ENCODE peak calls at places on chromosome 17, in ten cellular contexts. One of them, this sample, is unnamed.

GRCh38 chr17:33778505-33779398 is 476.3 kb upstream of the CCL2 start:
- DNase-seq in cardiac muscle cell: peak; percentile 80
- DNase-seq in NT2/D1: peak; percentile 44
- DNase-seq in psoas muscle: peak; percentile 21
- DNase-seq in esophagus squamous epithelium: no peak
- DNase-seq in left ventricle myocardium inferior: peak; percentile 23
- DNase-seq in heart right ventricle: peak; percentile 34
- DNase-seq in CD4-positive, alpha-beta memory T cell: peak; percentile 28
- DNase-seq in upper lobe of right lung: no peak
- DNase-seq in adrenal gland: peak; percentile 54
- DNase-seq in this sample: peak; percentile 57

GRCh38 chr17:38562903-38563302 is 42.8 kb downstream of the SRCIN1 start:
- DNase-seq in cardiac muscle cell: no peak
- DNase-seq in NT2/D1: no peak
- DNase-seq in psoas muscle: no peak
- DNase-seq in esophagus squamous epithelium: no peak
- DNase-seq in left ventricle myocardium inferior: no peak
- DNase-seq in heart right ventricle: no peak
- DNase-seq in CD4-positive, alpha-beta memory T cell: no peak
- DNase-seq in upper lobe of right lung: no peak
- DNase-seq in adrenal gland: no peak
- DNase-seq in this sample: peak; percentile 93

GRCh38 chr17:19365833-19366636 is 3.5 kb upstream of the B9D1 start:
- DNase-seq in cardiac muscle cell: no peak
- DNase-seq in NT2/D1: no peak
- DNase-seq in psoas muscle: no peak
- DNase-seq in esophagus squamous epithelium: no peak
- DNase-seq in left ventricle myocardium inferior: no peak
- DNase-seq in heart right ventricle: no peak
- DNase-seq in CD4-positive, alpha-beta memory T cell: no peak
- DNase-seq in upper lobe of right lung: no peak
- DNase-seq in adrenal gland: no peak
- DNase-seq in this sample: no peak

GRCh38 chr17:39674702-39675389 is 6.6 kb downstream of the PNMT start:
- DNase-seq in cardiac muscle cell: peak; percentile 62
- DNase-seq in NT2/D1: no peak
- DNase-seq in psoas muscle: no peak
- DNase-seq in esophagus squamous epithelium: no peak
- DNase-seq in left ventricle myocardium inferior: peak; percentile 43
- DNase-seq in heart right ventricle: peak; percentile 72
- DNase-seq in CD4-positive, alpha-beta memory T cell: no peak
- DNase-seq in upper lobe of right lung: peak; percentile 74
- DNase-seq in adrenal gland: no peak
- DNase-seq in this sample: no peak

GRCh38 chr17:58643147-58643546 is 48.7 kb downstream of the TEX14 start:
- DNase-seq in cardiac muscle cell: peak; percentile 69
- DNase-seq in NT2/D1: no peak
- DNase-seq in psoas muscle: no peak
- DNase-seq in esophagus squamous epithelium: no peak
- DNase-seq in left ventricle myocardium inferior: no peak
- DNase-seq in heart right ventricle: no peak
- DNase-seq in CD4-positive, alpha-beta memory T cell: no peak
- DNase-seq in upper lobe of right lung: no peak
- DNase-seq in adrenal gland: no peak
- DNase-seq in this sample: no peak

GRCh38 chr17:48412841-48413240 is 17.2 kb downstream of the SKAP1 start:
- DNase-seq in cardiac muscle cell: no peak
- DNase-seq in NT2/D1: no peak
- DNase-seq in psoas muscle: no peak
- DNase-seq in esophagus squamous epithelium: no peak
- DNase-seq in left ventricle myocardium inferior: no peak
- DNase-seq in heart right ventricle: no peak
- DNase-seq in CD4-positive, alpha-beta memory T cell: no peak
- DNase-seq in upper lobe of right lung: no peak
- DNase-seq in adrenal gland: no peak
- DNase-seq in this sample: no peak

GRCh38 chr17:74474043-74474792 is 7.8 kb downstream of the CD300A start:
- DNase-seq in cardiac muscle cell: no peak
- DNase-seq in NT2/D1: no peak
- DNase-seq in psoas muscle: no peak
- DNase-seq in esophagus squamous epithelium: no peak
- DNase-seq in left ventricle myocardium inferior: no peak
- DNase-seq in heart right ventricle: no peak
- DNase-seq in CD4-positive, alpha-beta memory T cell: peak; percentile 51
- DNase-seq in upper lobe of right lung: no peak
- DNase-seq in adrenal gland: no peak
- DNase-seq in this sample: peak; percentile 51

GRCh38 chr17:43940630-43941029 is 1.6 kb downstream of the PPY start:
- DNase-seq in cardiac muscle cell: peak; percentile 46
- DNase-seq in NT2/D1: no peak
- DNase-seq in psoas muscle: no peak
- DNase-seq in esophagus squamous epithelium: no peak
- DNase-seq in left ventricle myocardium inferior: no peak
- DNase-seq in heart right ventricle: no peak
- DNase-seq in CD4-positive, alpha-beta memory T cell: no peak
- DNase-seq in upper lobe of right lung: no peak
- DNase-seq in adrenal gland: no peak
- DNase-seq in this sample: peak; percentile 81

GRCh38 chr17:27657620-27658019 is 26.6 kb downstream of the LGALS9 start:
- DNase-seq in cardiac muscle cell: peak; percentile 29
- DNase-seq in NT2/D1: no peak
- DNase-seq in psoas muscle: no peak
- DNase-seq in esophagus squamous epithelium: no peak
- DNase-seq in left ventricle myocardium inferior: no peak
- DNase-seq in heart right ventricle: no peak
- DNase-seq in CD4-positive, alpha-beta memory T cell: no peak
- DNase-seq in upper lobe of right lung: peak; percentile 40
- DNase-seq in adrenal gland: no peak
- DNase-seq in this sample: no peak

GRCh38 chr17:19357351-19358140 is 5.0 kb downstream of the B9D1 start:
- DNase-seq in cardiac muscle cell: no peak
- DNase-seq in NT2/D1: no peak
- DNase-seq in psoas muscle: no peak
- DNase-seq in esophagus squamous epithelium: no peak
- DNase-seq in left ventricle myocardium inferior: no peak
- DNase-seq in heart right ventricle: no peak
- DNase-seq in CD4-positive, alpha-beta memory T cell: no peak
- DNase-seq in upper lobe of right lung: no peak
- DNase-seq in adrenal gland: no peak
- DNase-seq in this sample: no peak

GRCh38 chr17:2237521-2237921 is 66.1 kb downstream of the SMG6 start:
- DNase-seq in cardiac muscle cell: peak; percentile 77
- DNase-seq in NT2/D1: no peak
- DNase-seq in psoas muscle: peak; percentile 65
- DNase-seq in esophagus squamous epithelium: no peak
- DNase-seq in left ventricle myocardium inferior: peak; percentile 55
- DNase-seq in heart right ventricle: peak; percentile 73
- DNase-seq in CD4-positive, alpha-beta memory T cell: no peak
- DNase-seq in upper lobe of right lung: no peak
- DNase-seq in adrenal gland: peak; percentile 60
- DNase-seq in this sample: no peak

GRCh38 chr17:76394166-76394565 is 9.8 kb downstream of the SPHK1 start:
- DNase-seq in cardiac muscle cell: no peak
- DNase-seq in NT2/D1: no peak
- DNase-seq in psoas muscle: no peak
- DNase-seq in esophagus squamous epithelium: no peak
- DNase-seq in left ventricle myocardium inferior: no peak
- DNase-seq in heart right ventricle: no peak
- DNase-seq in CD4-positive, alpha-beta memory T cell: no peak
- DNase-seq in upper lobe of right lung: no peak
- DNase-seq in adrenal gland: no peak
- DNase-seq in this sample: no peak
- H3K36me3 ChIP-seq in cardiac muscle cell: peaks cover 49% of the 10 kb centered on the region
- H3K36me3 ChIP-seq in NT2/D1: peaks cover 91% of the 10 kb centered on the region
- H3K36me3 ChIP-seq in psoas muscle: peaks cover 92% of the 10 kb centered on the region
- H3K36me3 ChIP-seq in esophagus squamous epithelium: peaks cover 24% of the 10 kb centered on the region
- H3K36me3 ChIP-seq in left ventricle myocardium inferior: peaks cover 84% of the 10 kb centered on the region
- H3K36me3 ChIP-seq in heart right ventricle: peaks cover 95% of the 10 kb centered on the region
- H3K36me3 ChIP-seq in CD4-positive, alpha-beta memory T cell: peaks cover 44% of the 10 kb centered on the region
- H3K36me3 ChIP-seq in upper lobe of right lung: peaks cover 55% of the 10 kb centered on the region
- H3K36me3 ChIP-seq in adrenal gland: no peaks in the 10 kb centered on the region
- H3K36me3 ChIP-seq in this sample: peaks cover 45% of the 10 kb centered on the region

GRCh38 chr17:31457391-31458234 is 66.1 kb downstream of the RAB11FIP4 start:
- DNase-seq in cardiac muscle cell: no peak
- DNase-seq in NT2/D1: no peak
- DNase-seq in psoas muscle: no peak
- DNase-seq in esophagus squamous epithelium: no peak
- DNase-seq in left ventricle myocardium inferior: no peak
- DNase-seq in heart right ventricle: no peak
- DNase-seq in CD4-positive, alpha-beta memory T cell: no peak
- DNase-seq in upper lobe of right lung: no peak
- DNase-seq in adrenal gland: no peak
- DNase-seq in this sample: no peak
- H3K36me3 ChIP-seq in cardiac muscle cell: no peaks in the 10 kb centered on the region
- H3K36me3 ChIP-seq in NT2/D1: no peaks in the 10 kb centered on the region
- H3K36me3 ChIP-seq in psoas muscle: no peaks in the 10 kb centered on the region
- H3K36me3 ChIP-seq in esophagus squamous epithelium: no peaks in the 10 kb centered on the region
- H3K36me3 ChIP-seq in left ventricle myocardium inferior: no peaks in the 10 kb centered on the region
- H3K36me3 ChIP-seq in heart right ventricle: no peaks in the 10 kb centered on the region
- H3K36me3 ChIP-seq in CD4-positive, alpha-beta memory T cell: no peaks in the 10 kb centered on the region
- H3K36me3 ChIP-seq in upper lobe of right lung: no peaks in the 10 kb centered on the region
- H3K36me3 ChIP-seq in adrenal gland: no peaks in the 10 kb centered on the region
- H3K36me3 ChIP-seq in this sample: no peaks in the 10 kb centered on the region

GRCh38 chr17:73214851-73215250 is 22.0 kb downstream of the COG1 start:
- DNase-seq in cardiac muscle cell: no peak
- DNase-seq in NT2/D1: no peak
- DNase-seq in psoas muscle: no peak
- DNase-seq in esophagus squamous epithelium: no peak
- DNase-seq in left ventricle myocardium inferior: no peak
- DNase-seq in heart right ventricle: no peak
- DNase-seq in CD4-positive, alpha-beta memory T cell: no peak
- DNase-seq in upper lobe of right lung: no peak
- DNase-seq in adrenal gland: no peak
- DNase-seq in this sample: no peak

GRCh38 chr17:73210002-73210678 is 17.3 kb downstream of the COG1 start:
- DNase-seq in cardiac muscle cell: no peak
- DNase-seq in NT2/D1: no peak
- DNase-seq in psoas muscle: no peak
- DNase-seq in esophagus squamous epithelium: no peak
- DNase-seq in left ventricle myocardium inferior: no peak
- DNase-seq in heart right ventricle: no peak
- DNase-seq in CD4-positive, alpha-beta memory T cell: peak; percentile 28
- DNase-seq in upper lobe of right lung: no peak
- DNase-seq in adrenal gland: no peak
- DNase-seq in this sample: peak; percentile 79

GRCh38 chr17:73214008-73214407 is 21.2 kb downstream of the COG1 start:
- DNase-seq in cardiac muscle cell: no peak
- DNase-seq in NT2/D1: no peak
- DNase-seq in psoas muscle: no peak
- DNase-seq in esophagus squamous epithelium: no peak
- DNase-seq in left ventricle myocardium inferior: no peak
- DNase-seq in heart right ventricle: no peak
- DNase-seq in CD4-positive, alpha-beta memory T cell: no peak
- DNase-seq in upper lobe of right lung: no peak
- DNase-seq in adrenal gland: no peak
- DNase-seq in this sample: no peak

GRCh38 chr17:73211745-73212144 is 18.9 kb downstream of the COG1 start:
- DNase-seq in cardiac muscle cell: peak; percentile 54
- DNase-seq in NT2/D1: no peak
- DNase-seq in psoas muscle: peak; percentile 8
- DNase-seq in esophagus squamous epithelium: no peak
- DNase-seq in left ventricle myocardium inferior: no peak
- DNase-seq in heart right ventricle: no peak
- DNase-seq in CD4-positive, alpha-beta memory T cell: peak; percentile 72
- DNase-seq in upper lobe of right lung: no peak
- DNase-seq in adrenal gland: no peak
- DNase-seq in this sample: no peak

DNA sequence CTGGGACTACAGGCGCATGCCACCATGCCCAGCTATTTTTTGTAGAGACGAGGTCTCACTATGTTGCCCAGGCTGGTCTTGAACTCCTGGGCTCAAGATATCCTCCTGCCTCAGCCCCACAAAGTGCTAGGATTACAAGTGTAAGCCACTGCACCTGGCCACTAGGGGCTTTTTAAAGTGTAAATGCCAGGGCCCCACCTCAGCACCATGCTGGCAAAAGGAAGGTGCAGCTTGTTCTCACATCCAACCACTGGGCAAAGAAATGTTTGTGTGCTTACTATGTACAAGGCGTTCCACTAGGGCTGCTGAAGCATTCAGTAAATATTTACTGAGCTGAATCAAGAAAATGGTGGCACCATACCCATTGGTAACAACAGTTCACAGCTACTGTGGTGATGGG is 22.6 kb downstream of the COG1 start:
- DNase-seq in cardiac muscle cell: no peak
- DNase-seq in NT2/D1: no peak
- DNase-seq in psoas muscle: no peak
- DNase-seq in esophagus squamous epithelium: no peak
- DNase-seq in left ventricle myocardium inferior: no peak
- DNase-seq in heart right ventricle: no peak
- DNase-seq in CD4-positive, alpha-beta memory T cell: no peak
- DNase-seq in upper lobe of right lung: no peak
- DNase-seq in adrenal gland: no peak
- DNase-seq in this sample: peak; percentile 41
- H3K36me3 ChIP-seq in cardiac muscle cell: peaks cover 2% of the 10 kb centered on the region
- H3K36me3 ChIP-seq in NT2/D1: peaks cover 23% of the 10 kb centered on the region
- H3K36me3 ChIP-seq in psoas muscle: peaks cover 52% of the 10 kb centered on the region
- H3K36me3 ChIP-seq in esophagus squamous epithelium: no peaks in the 10 kb centered on the region
- H3K36me3 ChIP-seq in left ventricle myocardium inferior: peaks cover 36% of the 10 kb centered on the region
- H3K36me3 ChIP-seq in heart right ventricle: peaks cover 79% of the 10 kb centered on the region
- H3K36me3 ChIP-seq in CD4-positive, alpha-beta memory T cell: peaks cover 6% of the 10 kb centered on the region
- H3K36me3 ChIP-seq in upper lobe of right lung: peaks cover 6% of the 10 kb centered on the region
- H3K36me3 ChIP-seq in adrenal gland: no peaks in the 10 kb centered on the region
- H3K36me3 ChIP-seq in this sample: no peaks in the 10 kb centered on the region

GRCh38 chr17:30297715-30298114 is 6.0 kb upstream of the BLMH start:
- DNase-seq in cardiac muscle cell: no peak
- DNase-seq in NT2/D1: no peak
- DNase-seq in psoas muscle: no peak
- DNase-seq in esophagus squamous epithelium: no peak
- DNase-seq in left ventricle myocardium inferior: no peak
- DNase-seq in heart right ventricle: no peak
- DNase-seq in CD4-positive, alpha-beta memory T cell: no peak
- DNase-seq in upper lobe of right lung: no peak
- DNase-seq in adrenal gland: no peak
- DNase-seq in this sample: no peak

GRCh38 chr17:30302241-30302640 is 10.5 kb upstream of the BLMH start:
- DNase-seq in cardiac muscle cell: no peak
- DNase-seq in NT2/D1: no peak
- DNase-seq in psoas muscle: no peak
- DNase-seq in esophagus squamous epithelium: no peak
- DNase-seq in left ventricle myocardium inferior: no peak
- DNase-seq in heart right ventricle: no peak
- DNase-seq in CD4-positive, alpha-beta memory T cell: no peak
- DNase-seq in upper lobe of right lung: no peak
- DNase-seq in adrenal gland: no peak
- DNase-seq in this sample: no peak

GRCh38 chr17:30304778-30305177 is 13.0 kb upstream of the BLMH start:
- DNase-seq in cardiac muscle cell: peak; percentile 66
- DNase-seq in NT2/D1: no peak
- DNase-seq in psoas muscle: no peak
- DNase-seq in esophagus squamous epithelium: no peak
- DNase-seq in left ventricle myocardium inferior: no peak
- DNase-seq in heart right ventricle: no peak
- DNase-seq in CD4-positive, alpha-beta memory T cell: no peak
- DNase-seq in upper lobe of right lung: no peak
- DNase-seq in adrenal gland: no peak
- DNase-seq in this sample: no peak

GRCh38 chr17:30299000-30299399 is 7.3 kb upstream of the BLMH start:
- DNase-seq in cardiac muscle cell: peak; percentile 41
- DNase-seq in NT2/D1: no peak
- DNase-seq in psoas muscle: no peak
- DNase-seq in esophagus squamous epithelium: no peak
- DNase-seq in left ventricle myocardium inferior: no peak
- DNase-seq in heart right ventricle: no peak
- DNase-seq in CD4-positive, alpha-beta memory T cell: peak; percentile 13
- DNase-seq in upper lobe of right lung: no peak
- DNase-seq in adrenal gland: no peak
- DNase-seq in this sample: no peak

GRCh38 chr17:30300803-30301202 is 9.1 kb upstream of the BLMH start:
- DNase-seq in cardiac muscle cell: no peak
- DNase-seq in NT2/D1: no peak
- DNase-seq in psoas muscle: no peak
- DNase-seq in esophagus squamous epithelium: no peak
- DNase-seq in left ventricle myocardium inferior: no peak
- DNase-seq in heart right ventricle: no peak
- DNase-seq in CD4-positive, alpha-beta memory T cell: no peak
- DNase-seq in upper lobe of right lung: no peak
- DNase-seq in adrenal gland: no peak
- DNase-seq in this sample: no peak
- H3K36me3 ChIP-seq in cardiac muscle cell: no peaks in the 10 kb centered on the region
- H3K36me3 ChIP-seq in NT2/D1: no peaks in the 10 kb centered on the region
- H3K36me3 ChIP-seq in psoas muscle: no peaks in the 10 kb centered on the region
- H3K36me3 ChIP-seq in esophagus squamous epithelium: no peaks in the 10 kb centered on the region
- H3K36me3 ChIP-seq in left ventricle myocardium inferior: no peaks in the 10 kb centered on the region
- H3K36me3 ChIP-seq in heart right ventricle: no peaks in the 10 kb centered on the region
- H3K36me3 ChIP-seq in CD4-positive, alpha-beta memory T cell: no peaks in the 10 kb centered on the region
- H3K36me3 ChIP-seq in upper lobe of right lung: no peaks in the 10 kb centered on the region
- H3K36me3 ChIP-seq in adrenal gland: no peaks in the 10 kb centered on the region
- H3K36me3 ChIP-seq in this sample: no peaks in the 10 kb centered on the region

This sample was measured in H7.